ENCODE peak calls at places on chromosomes 11 and 22, in nine cellular contexts. A is ascending aorta; C is NCI-H1694; Y is fibroblast of mammary gland; M is activated CD8-positive, alpha-beta memory T cell treated with anti-CD3 and anti-CD28 coated beads, Interleukin-2, amount 50 U/mL, for 4 hours; W is C1 segment of cervical spinal cord; V is astrocyte of the spinal cord; P is non-pigmented ciliary epithelial cell; N is cardiac muscle cell. F is an unnamed sample.
A peak's percentile ranks its signal among the peaks of the same experiment; 100 is the strongest.

GRCh38 chr11:44659641-44660040 is 67.1 kb upstream of the TSPAN18 start:
- DNase-seq in A (no peak), C (peak; percentile 69), Y (no peak), M (no peak), W (no peak), V (no peak), P (no peak), N (no peak), F (no peak)

GRCh38 chr22:35425971-35426800 is 26.2 kb downstream of the MCM5 start:
- DNase-seq in A (no peak), C (no peak), Y (no peak), M (no peak), W (no peak), V (no peak), P (no peak), N (no peak), F (no peak)

GRCh38 chr11:118175600-118176399 is 639 bp downstream of the SCN2B start:
- DNase-seq in A (no peak), C (no peak), Y (no peak), M (no peak), W (no peak), V (no peak), P (no peak), N (no peak), F (no peak)

GRCh38 chr22:46115755-46116490 is 34.4 kb upstream of the PPARA start:
- DNase-seq in A (no peak), C (no peak), Y (no peak), M (no peak), W (no peak), V (no peak), P (no peak), N (no peak), F (no peak)

GRCh38 chr11:94046796-94047195 is 25.6 kb downstream of the HEPHL1 start:
- DNase-seq in A (no peak), C (no peak), Y (no peak), M (no peak), W (no peak), V (no peak), P (no peak), N (no peak), F (peak; percentile 8)

GRCh38 chr22:29071261-29072045 is 1.4 kb upstream of the KREMEN1 start:
- DNase-seq in A (no peak), C (peak; percentile 23), Y (no peak), M (no peak), W (no peak), V (peak; percentile 14), P (no peak), N (peak; percentile 36), F (no peak)

GRCh38 chr11:10674991-10675440 is 18.5 kb downstream of the IRAG1 start:
- DNase-seq in A (peak; percentile 51), C (no peak), Y (no peak), M (no peak), W (peak; percentile 86), V (no peak), P (no peak), N (no peak), F (no peak)

GRCh38 chr11:102186836-102187235 is 76.6 kb downstream of the YAP1 start:
- DNase-seq in A (no peak), C (no peak), Y (peak; percentile 56), M (no peak), W (no peak), V (peak; percentile 62), P (no peak), N (peak; percentile 34), F (no peak)

GRCh38 chr11:3641701-3642070 is at the start of gene ART5:
- DNase-seq in A (no peak), C (no peak), Y (no peak), M (no peak), W (no peak), V (no peak), P (no peak), N (no peak), F (no peak)

GRCh38 chr11:15883349-15883961 is 472.9 kb downstream of the SOX6 start:
- DNase-seq in A (no peak), C (no peak), Y (peak; percentile 5), M (no peak), W (no peak), V (no peak), P (no peak), N (peak; percentile 62), F (no peak)

GRCh38 chr22:31342389-31343125 is 3.6 kb downstream of the PATZ1 start:
- DNase-seq in A (no peak), C (no peak), Y (no peak), M (no peak), W (peak; percentile 25), V (no peak), P (no peak), N (no peak), F (no peak)

GRCh38 chr11:85923455-85923854 is 68.3 kb downstream of the CCDC83 start:
- DNase-seq in A (no peak), C (no peak), Y (no peak), M (no peak), W (no peak), V (no peak), P (no peak), N (no peak), F (no peak)

GRCh38 chr11:28110108-28110838 is 2.1 kb downstream of the METTL15 start:
- DNase-seq in A (no peak), C (peak; percentile 10), Y (peak; percentile 78), M (peak; percentile 58), W (peak; percentile 66), V (peak; percentile 81), P (no peak), N (peak; percentile 89), F (peak; percentile 73)

GRCh38 chr11:43576834-43577521 is 103.6 kb upstream of the HSD17B12 start:
- DNase-seq in A (no peak), C (no peak), Y (peak; percentile 64), M (no peak), W (no peak), V (peak; percentile 25), P (no peak), N (peak; percentile 62), F (no peak)

GRCh38 chr22:33357894-33358440 is 299.8 kb upstream of the SYN3 start:
- DNase-seq in A (no peak), C (no peak), Y (no peak), M (no peak), W (no peak), V (no peak), P (no peak), N (no peak), F (no peak)

GRCh38 chr11:134763030-134763388 is 351.0 kb upstream of the B3GAT1 start:
- DNase-seq in A (no peak), C (no peak), Y (no peak), M (no peak), W (no peak), V (no peak), P (no peak), N (no peak), F (no peak)

GRCh38 chr22:42711895-42712837 is 8.5 kb downstream of the A4GALT start:
- DNase-seq in A (no peak), C (no peak), Y (no peak), M (no peak), W (no peak), V (no peak), P (no peak), N (no peak), F (no peak)

GRCh38 chr11:100941033-100941432 is 188.6 kb downstream of the PGR start:
- DNase-seq in A (no peak), C (no peak), Y (no peak), M (no peak), W (no peak), V (no peak), P (no peak), N (no peak), F (no peak)

GRCh38 chr11:6319879-6320410 is 356 bp downstream of the CAVIN3 start:
- DNase-seq in A (peak; percentile 75), C (no peak), Y (peak; percentile 93), M (no peak), W (no peak), V (peak; percentile 92), P (peak; percentile 76), N (peak; percentile 95), F (no peak)

GRCh38 chr11:16953620-16954019 is 60.6 kb downstream of the PLEKHA7 start:
- DNase-seq in A (no peak), C (no peak), Y (no peak), M (no peak), W (no peak), V (no peak), P (no peak), N (no peak), F (no peak)

GRCh38 chr11:73578786-73579185 is 19.1 kb downstream of the FAM168A start:
- DNase-seq in A (no peak), C (no peak), Y (no peak), M (no peak), W (no peak), V (no peak), P (no peak), N (no peak), F (no peak)

GRCh38 chr11:111602865-111603632 is 800 bp downstream of the SIK2 start:
- DNase-seq in A (no peak), C (no peak), Y (peak; percentile 52), M (no peak), W (peak; percentile 74), V (peak; percentile 61), P (no peak), N (peak; percentile 50), F (peak; percentile 50)

GRCh38 chr22:29623553-29624169 is 20.2 kb downstream of the NF2 start:
- DNase-seq in A (no peak), C (no peak), Y (no peak), M (no peak), W (no peak), V (no peak), P (no peak), N (no peak), F (no peak)

GRCh38 chr22:36088292-36088691 is 59.7 kb upstream of the RBFOX2 start:
- DNase-seq in A (no peak), C (no peak), Y (no peak), M (no peak), W (no peak), V (no peak), P (no peak), N (no peak), F (no peak)

GRCh38 chr22:25202290-25202921 is 2.7 kb downstream of the CRYBB3 start:
- DNase-seq in A (no peak), C (peak; percentile 65), Y (peak; percentile 53), M (peak; percentile 55), W (no peak), V (peak; percentile 52), P (no peak), N (peak; percentile 68), F (peak; percentile 63)

GRCh38 chr11:28107331-28107725 is 628 bp downstream of the KIF18A start:
- DNase-seq in A (no peak), C (no peak), Y (peak; percentile 31), M (no peak), W (no peak), V (no peak), P (no peak), N (peak; percentile 46), F (peak; percentile 6)

GRCh38 chr11:48001438-48002021 is 21.2 kb downstream of the PTPRJ start:
- DNase-seq in A (no peak), C (peak; percentile 50), Y (peak; percentile 94), M (peak; percentile 77), W (no peak), V (peak; percentile 90), P (no peak), N (peak; percentile 65), F (no peak)

GRCh38 chr11:1351278-1351937 is 38.3 kb upstream of the BRSK2 start:
- DNase-seq in A (no peak), C (no peak), Y (no peak), M (no peak), W (no peak), V (no peak), P (no peak), N (no peak), F (no peak)

GRCh38 chr11:121829159-121829643 is 286.8 kb downstream of the BLID start:
- DNase-seq in A (peak; percentile 12), C (no peak), Y (peak; percentile 100), M (no peak), W (no peak), V (peak; percentile 99), P (peak; percentile 99), N (peak; percentile 97), F (no peak)

GRCh38 chr11:44711113-44711512 is 15.6 kb upstream of the TSPAN18 start:
- DNase-seq in A (no peak), C (peak; percentile 38), Y (no peak), M (no peak), W (no peak), V (no peak), P (no peak), N (no peak), F (no peak)

GRCh38 chr11:73988227-73988626 is 5.6 kb upstream of the UCP2 start:
- DNase-seq in A (no peak), C (no peak), Y (no peak), M (no peak), W (no peak), V (no peak), P (no peak), N (no peak), F (no peak)